ENCODE peak calls at places on chromosomes 4 and X, in seven cellular contexts. One of them, this sample, is unnamed.

GRCh38 chr4:80532674-80533333 is 197.3 kb downstream of the CFAP299 start:
- DNase-seq in mesenchymal stem cell: no peak
- DNase-seq in mesendoderm: no peak
- DNase-seq in H9: no peak
- DNase-seq in H1: no peak
- DNase-seq in neuronal stem cell: no peak
- DNase-seq in IMR-90: no peak
- DNase-seq in this sample: no peak

GRCh38 chr4:98467627-98468072 is 190.8 kb downstream of the TSPAN5 start:
- DNase-seq in H1: peak; percentile 69
- DNase-seq in mesenchymal stem cell: peak; percentile 90
- DNase-seq in mesendoderm: peak; percentile 92
- DNase-seq in neuronal stem cell: peak; percentile 69
- DNase-seq in H9: peak; percentile 87
- DNase-seq in IMR-90: peak; percentile 95
- DNase-seq in this sample: peak; percentile 57

GRCh38 chr4:123661080-123661737 is 264.6 kb downstream of the SPRY1 start:
- DNase-seq in IMR-90: peak; percentile 33
- DNase-seq in H9: no peak
- DNase-seq in H1: no peak
- DNase-seq in mesenchymal stem cell: peak; percentile 42
- DNase-seq in mesendoderm: no peak
- DNase-seq in neuronal stem cell: no peak
- DNase-seq in this sample: no peak

GRCh38 chr4:128665514-128665913 is 144.0 kb upstream of the JADE1 start:
- DNase-seq in mesenchymal stem cell: no peak
- DNase-seq in H9: no peak
- DNase-seq in H1: no peak
- DNase-seq in mesendoderm: no peak
- DNase-seq in neuronal stem cell: no peak
- DNase-seq in IMR-90: peak; percentile 20
- DNase-seq in this sample: no peak

GRCh38 chr4:151439320-151439719 is 30.3 kb downstream of the FHIP1A start:
- DNase-seq in IMR-90: no peak
- DNase-seq in mesenchymal stem cell: no peak
- DNase-seq in H9: no peak
- DNase-seq in mesendoderm: no peak
- DNase-seq in H1: no peak
- DNase-seq in neuronal stem cell: no peak
- DNase-seq in this sample: no peak

GRCh38 chrX:119672252-119672825 is 20.6 kb downstream of the SEPTIN6 start:
- DNase-seq in IMR-90: peak; percentile 40
- DNase-seq in mesenchymal stem cell: no peak
- DNase-seq in H9: no peak
- DNase-seq in H1: no peak
- DNase-seq in mesendoderm: no peak
- DNase-seq in neuronal stem cell: no peak
- DNase-seq in this sample: no peak

GRCh38 chr4:76208005-76208765 is 5.4 kb downstream of the SCARB2 start:
- DNase-seq in neuronal stem cell: no peak
- DNase-seq in mesendoderm: peak; percentile 13
- DNase-seq in IMR-90: peak; percentile 94
- DNase-seq in H1: no peak
- DNase-seq in H9: no peak
- DNase-seq in mesenchymal stem cell: peak; percentile 97
- DNase-seq in this sample: no peak

GRCh38 chr4:55385201-55385649 is 10.5 kb upstream of the TMEM165 start:
- DNase-seq in H1: no peak
- DNase-seq in H9: no peak
- DNase-seq in IMR-90: peak; percentile 32
- DNase-seq in neuronal stem cell: no peak
- DNase-seq in mesendoderm: no peak
- DNase-seq in mesenchymal stem cell: peak; percentile 22
- DNase-seq in this sample: no peak

GRCh38 chrX:102345916-102346315 is 93.9 kb downstream of the NXF2B start:
- DNase-seq in H1: peak; percentile 67
- DNase-seq in neuronal stem cell: peak; percentile 31
- DNase-seq in IMR-90: peak; percentile 34
- DNase-seq in mesenchymal stem cell: peak; percentile 34
- DNase-seq in H9: peak; percentile 68
- DNase-seq in mesendoderm: peak; percentile 48
- DNase-seq in this sample: peak; percentile 20

GRCh38 chrX:153945956-153946909 is 1.8 kb upstream of the RENBP start:
- DNase-seq in IMR-90: no peak
- DNase-seq in neuronal stem cell: no peak
- DNase-seq in H9: no peak
- DNase-seq in mesendoderm: no peak
- DNase-seq in mesenchymal stem cell: no peak
- DNase-seq in H1: no peak
- DNase-seq in this sample: no peak

GRCh38 chr4:123811763-123812390 is 415.3 kb downstream of the SPRY1 start:
- DNase-seq in H9: no peak
- DNase-seq in neuronal stem cell: no peak
- DNase-seq in H1: no peak
- DNase-seq in mesendoderm: no peak
- DNase-seq in IMR-90: no peak
- DNase-seq in mesenchymal stem cell: no peak
- DNase-seq in this sample: no peak

GRCh38 chr4:32002037-32002747 is 1282.0 kb downstream of the PCDH7 start:
- DNase-seq in H9: no peak
- DNase-seq in neuronal stem cell: no peak
- DNase-seq in mesenchymal stem cell: no peak
- DNase-seq in IMR-90: no peak
- DNase-seq in H1: no peak
- DNase-seq in mesendoderm: peak; percentile 47
- DNase-seq in this sample: no peak

GRCh38 chr4:145176641-145177432 is 3.6 kb downstream of the OTUD4 start:
- DNase-seq in mesenchymal stem cell: peak; percentile 10
- DNase-seq in mesendoderm: no peak
- DNase-seq in neuronal stem cell: no peak
- DNase-seq in H9: no peak
- DNase-seq in IMR-90: peak; percentile 24
- DNase-seq in H1: no peak
- DNase-seq in this sample: no peak

GRCh38 chr4:66604192-66604591 is 933.9 kb upstream of the EPHA5 start:
- DNase-seq in neuronal stem cell: no peak
- DNase-seq in H1: no peak
- DNase-seq in H9: no peak
- DNase-seq in mesenchymal stem cell: no peak
- DNase-seq in mesendoderm: no peak
- DNase-seq in IMR-90: no peak
- DNase-seq in this sample: no peak

GRCh38 chrX:101062171-101062570 is 10.3 kb upstream of the TRMT2B start:
- DNase-seq in mesendoderm: peak; percentile 10
- DNase-seq in mesenchymal stem cell: no peak
- DNase-seq in neuronal stem cell: no peak
- DNase-seq in H9: no peak
- DNase-seq in IMR-90: peak; percentile 21
- DNase-seq in H1: no peak
- DNase-seq in this sample: no peak

GRCh38 chrX:24515447-24515846 is 50.4 kb downstream of the PDK3 start:
- DNase-seq in neuronal stem cell: no peak
- DNase-seq in H9: no peak
- DNase-seq in mesendoderm: peak; percentile 21
- DNase-seq in IMR-90: peak; percentile 4
- DNase-seq in mesenchymal stem cell: peak; percentile 2
- DNase-seq in H1: no peak
- DNase-seq in this sample: no peak

GRCh38 chrX:135480076-135480475 is 40.4 kb upstream of the INTS6L start:
- DNase-seq in IMR-90: no peak
- DNase-seq in neuronal stem cell: no peak
- DNase-seq in mesendoderm: no peak
- DNase-seq in H9: no peak
- DNase-seq in H1: no peak
- DNase-seq in mesenchymal stem cell: no peak
- DNase-seq in this sample: no peak

GRCh38 chr4:144649646-144650045 is 3.7 kb downstream of the HHIP start:
- DNase-seq in neuronal stem cell: no peak
- DNase-seq in IMR-90: no peak
- DNase-seq in H1: no peak
- DNase-seq in mesendoderm: peak; percentile 58
- DNase-seq in mesenchymal stem cell: no peak
- DNase-seq in H9: no peak
- DNase-seq in this sample: no peak

DNA sequence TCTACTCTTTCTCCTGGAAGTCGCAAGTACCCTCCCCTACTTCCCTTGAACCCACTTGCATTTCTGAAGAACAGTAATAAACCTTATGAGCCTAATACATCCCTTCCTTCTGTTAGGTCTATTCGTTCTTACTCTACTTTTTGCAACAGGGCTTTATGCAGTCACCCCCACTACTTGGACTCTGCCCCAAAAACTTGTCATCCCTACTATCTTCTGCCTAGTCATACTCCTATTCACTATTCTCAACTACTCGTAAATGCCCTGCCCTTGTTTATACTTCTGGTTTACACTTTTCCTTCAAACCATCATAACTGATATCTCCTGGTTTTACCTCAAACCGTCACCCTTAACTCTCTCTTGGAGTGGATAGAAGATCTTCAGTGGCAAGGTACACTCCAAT is 55.2 kb upstream of the SLIT2 start:
- DNase-seq in H1: no peak
- DNase-seq in mesenchymal stem cell: no peak
- DNase-seq in IMR-90: peak; percentile 32
- DNase-seq in neuronal stem cell: no peak
- DNase-seq in H9: no peak
- DNase-seq in mesendoderm: no peak
- DNase-seq in this sample: no peak
- H3K4ac ChIP-seq in H1: no peak overlapping the region
- H3K4ac ChIP-seq in mesenchymal stem cell: no peak overlapping the region
- H3K4ac ChIP-seq in IMR-90: peak overlapping the region; percentile 44
- H3K4ac ChIP-seq in neuronal stem cell: no peak overlapping the region
- H3K4ac ChIP-seq in H9: no peak overlapping the region
- H3K4ac ChIP-seq in mesendoderm: no peak overlapping the region
- H3K4ac ChIP-seq in this sample: no peak overlapping the region

DNA sequence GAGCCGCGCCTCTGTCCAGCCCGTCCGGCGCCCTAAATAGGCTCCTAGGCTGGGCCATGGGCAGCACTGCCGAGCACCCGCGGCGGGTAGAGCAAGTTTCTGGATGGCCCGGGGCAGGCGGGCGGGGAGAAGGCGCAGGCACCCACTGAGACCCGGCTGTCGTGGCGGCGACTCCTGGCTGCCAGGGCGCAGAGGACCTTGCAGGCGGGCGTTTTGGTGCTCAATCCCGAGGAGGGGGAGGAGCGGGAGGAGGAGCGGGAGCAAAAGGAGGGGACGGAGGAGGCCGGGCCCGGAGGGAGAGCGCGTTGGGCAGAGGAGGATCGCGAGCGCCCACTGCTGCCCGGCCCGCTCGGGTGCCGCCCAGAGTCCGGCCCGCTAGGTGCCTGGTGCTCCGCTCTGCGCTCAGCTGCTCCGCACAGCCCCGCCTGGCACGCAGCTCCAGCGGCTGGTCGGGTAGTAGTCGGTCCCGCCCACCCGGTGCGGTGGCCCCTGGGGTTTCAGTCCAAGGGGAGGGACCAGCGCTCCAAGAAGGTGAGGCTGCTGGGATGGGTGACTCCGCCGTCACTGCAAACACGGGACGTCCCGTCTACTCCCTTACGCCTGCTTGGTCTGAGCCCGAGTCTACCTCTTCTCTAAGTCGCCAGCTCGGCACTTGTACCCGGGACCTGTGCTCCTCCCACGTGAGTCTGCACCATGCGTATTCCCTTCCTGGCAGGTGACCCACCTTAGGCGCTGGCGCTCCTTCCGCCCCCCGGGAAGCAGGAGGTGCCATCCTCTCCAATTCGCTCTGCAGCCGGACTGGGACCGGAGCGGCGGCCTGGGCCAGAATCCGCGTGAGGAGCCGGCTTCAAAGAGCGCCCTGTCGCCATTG is at the start of gene HS3ST1:
- DNase-seq in neuronal stem cell: peak; percentile 64
- DNase-seq in mesenchymal stem cell: peak; percentile 51
- DNase-seq in H1: peak; percentile 89
- DNase-seq in mesendoderm: peak; percentile 93
- DNase-seq in IMR-90: peak; percentile 8
- DNase-seq in H9: peak; percentile 90
- DNase-seq in this sample: peak; percentile 91
- H3K4ac ChIP-seq in neuronal stem cell: no peak within 1 kb of the TSS
- H3K4ac ChIP-seq in mesenchymal stem cell: no peak within 1 kb of the TSS
- H3K4ac ChIP-seq in H1: no peak within 1 kb of the TSS
- H3K4ac ChIP-seq in mesendoderm: peak within 1 kb of the TSS; percentile 26
- H3K4ac ChIP-seq in IMR-90: no peak within 1 kb of the TSS
- H3K4ac ChIP-seq in H9: no peak within 1 kb of the TSS
- H3K4ac ChIP-seq in this sample: no peak within 1 kb of the TSS

GRCh38 chr4:1933700-1934099 is 62.5 kb downstream of the NSD2 start:
- DNase-seq in neuronal stem cell: no peak
- DNase-seq in mesenchymal stem cell: no peak
- DNase-seq in IMR-90: no peak
- DNase-seq in H1: no peak
- DNase-seq in mesendoderm: no peak
- DNase-seq in H9: no peak
- DNase-seq in this sample: no peak

GRCh38 chr4:1927675-1928074 is 56.5 kb downstream of the NSD2 start:
- DNase-seq in mesendoderm: no peak
- DNase-seq in H9: no peak
- DNase-seq in H1: no peak
- DNase-seq in IMR-90: peak; percentile 79
- DNase-seq in neuronal stem cell: no peak
- DNase-seq in mesenchymal stem cell: no peak
- DNase-seq in this sample: no peak

GRCh38 chr4:1937550-1937949 is 66.4 kb downstream of the NSD2 start:
- DNase-seq in mesendoderm: no peak
- DNase-seq in mesenchymal stem cell: no peak
- DNase-seq in H9: no peak
- DNase-seq in neuronal stem cell: no peak
- DNase-seq in H1: no peak
- DNase-seq in IMR-90: no peak
- DNase-seq in this sample: no peak

GRCh38 chr4:1928356-1929235 is 57.4 kb downstream of the NSD2 start:
- DNase-seq in mesenchymal stem cell: no peak
- DNase-seq in H1: no peak
- DNase-seq in IMR-90: peak; percentile 27
- DNase-seq in mesendoderm: no peak
- DNase-seq in H9: no peak
- DNase-seq in neuronal stem cell: no peak
- DNase-seq in this sample: no peak

DNA sequence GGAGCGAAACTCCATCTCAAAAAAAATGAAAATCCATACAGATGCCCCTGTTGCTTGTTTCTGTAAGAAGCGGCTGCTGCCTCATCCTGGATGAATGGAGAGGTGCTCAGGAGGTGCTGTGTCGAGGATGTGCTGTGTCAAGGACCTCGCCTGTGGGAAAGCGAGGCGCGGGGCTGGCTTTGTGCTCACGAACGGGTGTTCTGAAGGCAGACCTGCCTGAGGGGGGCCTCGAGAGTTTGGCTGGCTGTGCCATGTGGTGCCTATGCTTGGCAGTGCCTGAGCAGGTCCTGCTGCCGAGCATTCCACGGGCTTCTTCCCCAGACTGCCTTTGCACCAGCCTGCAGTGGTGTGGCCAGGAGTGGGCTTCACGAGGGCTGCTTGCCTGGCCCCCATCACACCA is 61.5 kb downstream of the NSD2 start:
- DNase-seq in H1: no peak
- DNase-seq in H9: no peak
- DNase-seq in IMR-90: no peak
- DNase-seq in neuronal stem cell: no peak
- DNase-seq in mesendoderm: no peak
- DNase-seq in mesenchymal stem cell: no peak
- DNase-seq in this sample: no peak
- H3K4ac ChIP-seq in H1: no peak overlapping the region
- H3K4ac ChIP-seq in H9: no peak overlapping the region
- H3K4ac ChIP-seq in IMR-90: no peak overlapping the region
- H3K4ac ChIP-seq in neuronal stem cell: no peak overlapping the region
- H3K4ac ChIP-seq in mesendoderm: no peak overlapping the region
- H3K4ac ChIP-seq in mesenchymal stem cell: no peak overlapping the region
- H3K4ac ChIP-seq in this sample: no peak overlapping the region

GRCh38 chrX:74277320-74277719 is 26.7 kb upstream of the ZCCHC13 start:
- DNase-seq in IMR-90: no peak
- DNase-seq in mesendoderm: no peak
- DNase-seq in mesenchymal stem cell: no peak
- DNase-seq in neuronal stem cell: no peak
- DNase-seq in H9: no peak
- DNase-seq in H1: no peak
- DNase-seq in this sample: no peak
- H3K4ac ChIP-seq in IMR-90: no peak overlapping the region
- H3K4ac ChIP-seq in mesendoderm: no peak overlapping the region
- H3K4ac ChIP-seq in mesenchymal stem cell: no peak overlapping the region
- H3K4ac ChIP-seq in neuronal stem cell: no peak overlapping the region
- H3K4ac ChIP-seq in H9: no peak overlapping the region
- H3K4ac ChIP-seq in H1: no peak overlapping the region
- H3K4ac ChIP-seq in this sample: no peak overlapping the region

This sample was measured in trophoblast cell.